ENCODE peak calls at places on chromosomes 11 and 22, in four cellular contexts. I is mesendoderm, H is H9, L is H1. T is an unnamed sample.
A peak's percentile ranks its signal among the peaks of the same experiment; 100 is the strongest.

GRCh38 chr22:30000566-30000965 is 79.7 kb upstream of the HORMAD2 start:
- DNase-seq in I (no peak), H (no peak), L (no peak), T (peak; percentile 82)

GRCh38 chr11:103035656-103036434 is 56.1 kb downstream of the DCUN1D5 start:
- DNase-seq in I (peak; percentile 86), H (no peak), L (no peak), T (peak; percentile 86)

GRCh38 chr11:120305286-120305685 is 19.8 kb upstream of the TLCD5 start:
- DNase-seq in I (no peak), H (no peak), L (no peak), T (no peak)

GRCh38 chr11:4459470-4459869 is 10.4 kb downstream of the OR52K2 start:
- DNase-seq in I (peak; percentile 44), H (no peak), L (no peak), T (no peak)

GRCh38 chr22:33299245-33299956 is 241.2 kb upstream of the SYN3 start:
- DNase-seq in I (peak; percentile 4), H (no peak), L (no peak), T (no peak)

GRCh38 chr22:25183959-25184619 is 15.6 kb upstream of the CRYBB3 start:
- DNase-seq in I (no peak), H (no peak), L (no peak), T (no peak)

GRCh38 chr11:43772733-43773132 is 92.2 kb downstream of the HSD17B12 start:
- DNase-seq in I (no peak), H (no peak), L (no peak), T (no peak)

GRCh38 chr22:20741634-20742581 is 32.0 kb upstream of the SERPIND1 start:
- DNase-seq in I (peak; percentile 47), H (no peak), L (peak; percentile 76), T (peak; percentile 13)

GRCh38 chr11:57081356-57081755 is 92.6 kb downstream of the OR5AK2 start:
- DNase-seq in I (peak; percentile 62), H (no peak), L (no peak), T (no peak)

GRCh38 chr11:134999490-135000066 is 587.5 kb upstream of the B3GAT1 start:
- DNase-seq in I (peak; percentile 28), H (no peak), L (no peak), T (no peak)

GRCh38 chr22:30235687-30236170 is 10.8 kb downstream of the LIF start:
- DNase-seq in I (peak; percentile 88), H (no peak), L (no peak), T (peak; percentile 88)

GRCh38 chr11:62171261-62171723 is 18.7 kb upstream of the SCGB1D1 start:
- DNase-seq in I (peak; percentile 92), H (peak; percentile 85), L (peak; percentile 91), T (peak; percentile 66)

GRCh38 chr11:32893947-32894827 is 1.6 kb downstream of the QSER1 start:
- DNase-seq in I (peak; percentile 91), H (peak; percentile 62), L (no peak), T (peak; percentile 82)

GRCh38 chr22:47623056-47623739 is 860.7 kb downstream of the TBC1D22A start:
- DNase-seq in I (no peak), H (peak; percentile 13), L (peak; percentile 19), T (no peak)

GRCh38 chr11:62573006-62573591 is 592 bp downstream of the EEF1G start:
- DNase-seq in I (peak; percentile 35), H (no peak), L (no peak), T (no peak)

GRCh38 chr11:119339581-119340334 is 925 bp downstream of the C1QTNF5 start:
- DNase-seq in I (peak; percentile 61), H (peak; percentile 83), L (peak; percentile 94), T (no peak)

GRCh38 chr22:23130697-23131096 is 11.1 kb downstream of the RSPH14 start:
- DNase-seq in I (no peak), H (no peak), L (no peak), T (no peak)

GRCh38 chr11:132490976-132491375 is 1041.3 kb downstream of the OPCML start:
- DNase-seq in I (no peak), H (no peak), L (no peak), T (no peak)

GRCh38 chr11:64745219-64745522 is 1.2 kb upstream of the RASGRP2 start:
- DNase-seq in I (no peak), H (no peak), L (peak; percentile 77), T (no peak)

GRCh38 chr11:40293655-40294342 is 1165.7 kb downstream of the LRRC4C start:
- DNase-seq in I (peak; percentile 97), H (peak; percentile 79), L (peak; percentile 84), T (peak; percentile 92)

GRCh38 chr11:40294343-40294723 is 1165.1 kb downstream of the LRRC4C start:
- DNase-seq in I (no peak), H (no peak), L (no peak), T (no peak)

GRCh38 chr11:40291304-40292100 is 1168.0 kb downstream of the LRRC4C start:
- DNase-seq in I (no peak), H (no peak), L (no peak), T (no peak)

GRCh38 chr11:40295466-40295865 is 1164.0 kb downstream of the LRRC4C start:
- DNase-seq in I (no peak), H (no peak), L (no peak), T (no peak)

DNA sequence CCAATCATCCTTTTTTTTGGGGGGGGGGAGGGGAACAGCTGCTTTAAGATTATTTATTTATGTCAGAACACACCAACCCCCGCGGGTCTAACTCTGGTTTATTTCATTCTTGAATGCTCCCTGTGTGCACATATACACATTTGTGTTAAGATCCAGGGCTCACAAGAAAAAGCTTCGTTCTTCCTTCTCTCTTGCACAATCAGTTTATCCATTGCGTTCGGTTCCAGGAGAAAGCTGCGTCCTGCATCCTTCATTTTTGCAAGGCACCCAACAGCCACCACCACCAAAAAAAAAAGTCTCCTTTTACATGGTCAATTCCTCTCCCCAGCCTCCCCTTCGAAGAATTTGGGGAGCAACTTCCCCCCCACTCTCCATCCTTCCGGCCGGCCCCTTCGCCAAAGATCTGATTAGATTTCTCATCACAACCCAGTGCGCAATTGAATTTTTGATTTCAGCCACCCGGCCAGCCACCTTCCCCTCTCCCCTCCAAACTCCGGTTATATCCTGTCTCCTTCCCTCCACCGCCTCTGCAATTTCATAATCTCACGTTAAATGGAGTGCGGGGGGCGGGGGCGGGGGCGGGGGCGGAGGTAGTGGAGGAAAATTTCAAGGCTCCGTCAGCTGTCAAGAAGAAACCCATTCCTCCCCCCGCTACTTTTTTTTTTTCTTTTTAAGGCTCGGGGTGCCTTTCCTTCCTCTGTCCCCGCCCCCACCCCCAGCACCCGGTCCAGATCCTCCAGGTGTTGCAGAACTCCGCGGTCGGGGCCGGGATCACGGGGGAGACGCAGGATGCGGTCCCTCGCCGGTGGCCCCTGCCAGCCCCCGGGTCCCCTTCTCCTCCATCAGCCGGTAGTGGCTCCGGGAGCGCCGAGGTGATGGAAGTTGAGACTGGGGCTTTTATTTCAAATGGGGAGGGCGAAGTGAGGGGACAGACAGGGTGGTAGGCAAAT is 1166.5 kb downstream of the LRRC4C start:
- DNase-seq in I (peak; percentile 7), H (no peak), L (peak; percentile 56), T (no peak)
- H4K5ac ChIP-seq in I (no peak overlapping the region), H (no peak overlapping the region), L (no peak overlapping the region), T (no peak overlapping the region)

DNA sequence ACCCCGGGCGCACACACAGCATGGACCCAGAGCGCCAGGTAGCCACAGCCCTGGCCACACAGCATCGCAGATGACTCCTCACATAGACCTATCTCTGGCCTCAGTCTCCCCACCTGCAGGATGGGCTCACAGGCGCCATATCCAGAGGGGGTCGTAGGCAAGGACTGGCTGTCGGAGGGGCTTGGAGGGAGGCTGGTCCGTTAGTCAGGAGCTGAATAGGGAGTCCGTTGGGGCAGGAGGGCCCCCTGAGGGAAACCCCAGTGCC is 2.1 kb downstream of the PLXNB2 start:
- DNase-seq in I (no peak), H (no peak), L (no peak), T (no peak)
- H4K5ac ChIP-seq in I (no peak overlapping the region), H (no peak overlapping the region), L (no peak overlapping the region), T (peak overlapping the region; percentile 79)

GRCh38 chr11:16001044-16001568 is 355.2 kb downstream of the SOX6 start:
- DNase-seq in I (no peak), H (no peak), L (no peak), T (no peak)
- H4K5ac ChIP-seq in I (no peak overlapping the region), H (no peak overlapping the region), L (no peak overlapping the region), T (peak overlapping the region; percentile 73)

DNA sequence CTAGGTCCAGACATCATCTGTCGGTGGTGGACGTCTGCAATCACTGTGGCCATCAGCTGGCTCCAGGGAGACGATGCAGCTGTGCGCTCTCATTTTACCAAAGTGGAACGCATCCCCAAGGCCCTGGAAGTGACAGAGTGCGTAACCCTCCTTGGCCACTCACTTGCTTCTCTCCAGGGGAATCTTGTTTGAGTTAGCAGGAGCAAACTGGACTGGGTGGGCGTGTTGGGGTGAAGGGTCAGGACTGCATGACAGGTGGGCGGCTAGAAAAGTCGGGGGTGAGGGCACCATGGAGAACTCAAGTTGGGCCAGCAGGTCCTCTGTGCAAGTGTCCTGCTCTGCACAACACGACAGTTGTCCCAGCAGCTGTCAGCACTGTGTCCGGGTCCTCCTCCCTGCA is 16.2 kb downstream of the SHISA8 start:
- DNase-seq in I (no peak), H (no peak), L (no peak), T (no peak)
- H4K5ac ChIP-seq in I (no peak overlapping the region), H (no peak overlapping the region), L (no peak overlapping the region), T (no peak overlapping the region)

GRCh38 chr11:20479399-20479974 is 92.0 kb downstream of the PRMT3 start:
- DNase-seq in I (no peak), H (no peak), L (no peak), T (no peak)

GRCh38 chr11:20488352-20488751 is 100.8 kb downstream of the PRMT3 start:
- DNase-seq in I (no peak), H (no peak), L (no peak), T (no peak)

DNA sequence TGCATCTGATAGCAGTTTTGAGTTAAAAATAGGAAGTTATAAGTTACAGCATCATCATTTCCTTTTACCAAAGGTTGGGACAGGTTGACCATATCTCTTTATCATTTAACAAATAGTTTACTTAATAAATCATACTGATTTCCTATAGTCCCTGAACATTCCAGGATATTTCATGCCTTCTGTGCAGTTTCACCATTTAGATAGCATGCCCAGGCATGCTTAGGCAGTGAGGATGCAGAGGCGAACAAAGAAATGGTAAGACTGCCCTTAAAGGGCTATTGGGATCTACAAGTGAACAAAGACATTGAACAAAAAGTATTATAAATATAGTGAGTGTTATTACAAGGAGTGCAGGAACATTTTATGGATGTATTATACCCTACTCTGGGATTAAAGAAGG is 96.4 kb downstream of the PRMT3 start:
- DNase-seq in I (no peak), H (no peak), L (no peak), T (peak; percentile 3)
- H4K5ac ChIP-seq in I (no peak overlapping the region), H (no peak overlapping the region), L (no peak overlapping the region), T (peak overlapping the region; percentile 39)

DNA sequence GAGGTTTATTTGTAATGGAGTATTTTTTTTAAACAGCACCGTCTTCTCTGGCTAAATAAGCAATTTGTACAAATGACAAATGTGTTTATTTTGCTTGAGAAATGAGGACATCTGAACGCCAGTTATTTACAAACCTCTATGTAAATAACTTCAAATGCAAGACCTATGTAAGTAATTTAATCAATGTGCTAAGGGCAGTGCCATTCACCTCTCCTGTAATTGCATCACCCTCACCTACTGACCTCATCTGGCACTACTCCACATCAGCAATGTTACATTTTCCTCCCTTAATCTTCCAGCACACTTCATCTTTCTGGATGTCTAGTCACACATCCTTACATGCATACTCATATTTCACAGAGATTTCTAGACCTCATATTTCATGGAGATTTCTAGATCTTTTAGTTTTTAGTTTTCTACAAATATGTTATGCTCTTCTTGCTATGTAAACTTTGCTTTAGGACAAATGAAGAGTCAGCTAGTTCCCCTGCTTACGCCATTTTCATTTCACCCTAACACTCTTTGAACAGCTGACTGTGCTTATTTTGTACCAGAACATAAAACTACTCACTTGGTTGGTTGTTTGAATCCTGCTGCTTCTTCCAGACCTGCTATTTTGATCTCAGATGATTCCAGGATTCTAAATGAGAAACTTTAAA is 238.6 kb downstream of the GRM5 start:
- DNase-seq in I (peak; percentile 7), H (no peak), L (no peak), T (no peak)
- H4K5ac ChIP-seq in I (no peak overlapping the region), H (no peak overlapping the region), L (no peak overlapping the region), T (no peak overlapping the region)

GRCh38 chr22:28838971-28839370 is 38.6 kb upstream of the XBP1 start:
- DNase-seq in I (no peak), H (no peak), L (no peak), T (no peak)
- H4K5ac ChIP-seq in I (no peak overlapping the region), H (no peak overlapping the region), L (no peak overlapping the region), T (no peak overlapping the region)